ENCODE peak calls at places on chromosomes 13 and 19, in seven cellular contexts. One of them, this sample, is unnamed.
A peak's percentile ranks its signal among the peaks of the same experiment; 100 is the strongest.

GRCh38 chr13:32098275-32098674 is 66.7 kb downstream of the FRY start:
- DNase-seq in astrocyte: no peak
- DNase-seq in stomach: no peak
- DNase-seq in pancreas: no peak
- DNase-seq in fibroblast of lung: no peak
- DNase-seq in PC-3: no peak
- DNase-seq in upper lobe of right lung: no peak
- DNase-seq in this sample: peak; percentile 13

GRCh38 chr13:111345682-111346081 is 25.2 kb downstream of the TEX29 start:
- DNase-seq in astrocyte: no peak
- DNase-seq in stomach: no peak
- DNase-seq in pancreas: no peak
- DNase-seq in fibroblast of lung: no peak
- DNase-seq in PC-3: no peak
- DNase-seq in upper lobe of right lung: no peak
- DNase-seq in this sample: no peak

GRCh38 chr13:113187263-113187669 is 21.2 kb downstream of the PCID2 start:
- DNase-seq in astrocyte: peak; percentile 99
- DNase-seq in stomach: peak; percentile 72
- DNase-seq in pancreas: no peak
- DNase-seq in fibroblast of lung: peak; percentile 100
- DNase-seq in PC-3: peak; percentile 98
- DNase-seq in upper lobe of right lung: no peak
- DNase-seq in this sample: peak; percentile 99

GRCh38 chr19:54266133-54266532 is 9.1 kb upstream of the LILRB5 start:
- DNase-seq in astrocyte: peak; percentile 30
- DNase-seq in stomach: peak; percentile 79
- DNase-seq in pancreas: peak; percentile 75
- DNase-seq in fibroblast of lung: peak; percentile 46
- DNase-seq in PC-3: peak; percentile 90
- DNase-seq in upper lobe of right lung: peak; percentile 83
- DNase-seq in this sample: peak; percentile 53

GRCh38 chr13:47548294-47548825 is 452.7 kb downstream of the SUCLA2 start:
- DNase-seq in astrocyte: no peak
- DNase-seq in stomach: no peak
- DNase-seq in pancreas: no peak
- DNase-seq in fibroblast of lung: no peak
- DNase-seq in PC-3: no peak
- DNase-seq in upper lobe of right lung: no peak
- DNase-seq in this sample: no peak

GRCh38 chr13:24148414-24149305 is 11.9 kb upstream of the SPATA13 start:
- DNase-seq in astrocyte: peak; percentile 98
- DNase-seq in stomach: peak; percentile 70
- DNase-seq in pancreas: no peak
- DNase-seq in fibroblast of lung: peak; percentile 99
- DNase-seq in PC-3: peak; percentile 98
- DNase-seq in upper lobe of right lung: no peak
- DNase-seq in this sample: peak; percentile 99

GRCh38 chr13:101401196-101401595 is 15.1 kb downstream of the NALCN start:
- DNase-seq in astrocyte: no peak
- DNase-seq in stomach: no peak
- DNase-seq in pancreas: no peak
- DNase-seq in fibroblast of lung: peak; percentile 24
- DNase-seq in PC-3: no peak
- DNase-seq in upper lobe of right lung: no peak
- DNase-seq in this sample: no peak

GRCh38 chr19:2081873-2082810 is 14.0 kb downstream of the MOB3A start:
- DNase-seq in astrocyte: no peak
- DNase-seq in stomach: peak; percentile 50
- DNase-seq in pancreas: no peak
- DNase-seq in fibroblast of lung: no peak
- DNase-seq in PC-3: no peak
- DNase-seq in upper lobe of right lung: no peak
- DNase-seq in this sample: no peak

GRCh38 chr13:86572115-86572514 is 772.9 kb upstream of the SLITRK6 start:
- DNase-seq in astrocyte: peak; percentile 65
- DNase-seq in stomach: no peak
- DNase-seq in pancreas: no peak
- DNase-seq in fibroblast of lung: peak; percentile 70
- DNase-seq in PC-3: peak; percentile 79
- DNase-seq in upper lobe of right lung: no peak
- DNase-seq in this sample: peak; percentile 89

GRCh38 chr19:39846176-39846677 is at the start of gene FBL:
- DNase-seq in astrocyte: peak; percentile 64
- DNase-seq in stomach: peak; percentile 99
- DNase-seq in pancreas: peak; percentile 100
- DNase-seq in fibroblast of lung: peak; percentile 79
- DNase-seq in PC-3: peak; percentile 87
- DNase-seq in upper lobe of right lung: peak; percentile 99
- DNase-seq in this sample: peak; percentile 76

GRCh38 chr13:74040200-74040599 is 94.0 kb downstream of the KLF12 start:
- DNase-seq in astrocyte: no peak
- DNase-seq in stomach: peak; percentile 36
- DNase-seq in pancreas: no peak
- DNase-seq in fibroblast of lung: peak; percentile 19
- DNase-seq in PC-3: peak; percentile 31
- DNase-seq in upper lobe of right lung: no peak
- DNase-seq in this sample: peak; percentile 19

GRCh38 chr13:35697281-35697680 is 220.8 kb upstream of the MAB21L1 start:
- DNase-seq in astrocyte: no peak
- DNase-seq in stomach: no peak
- DNase-seq in pancreas: no peak
- DNase-seq in fibroblast of lung: peak; percentile 20
- DNase-seq in PC-3: no peak
- DNase-seq in upper lobe of right lung: no peak
- DNase-seq in this sample: no peak

GRCh38 chr19:28567834-28568233 is 645.1 kb downstream of the UQCRFS1 start:
- DNase-seq in astrocyte: no peak
- DNase-seq in stomach: no peak
- DNase-seq in pancreas: no peak
- DNase-seq in fibroblast of lung: no peak
- DNase-seq in PC-3: no peak
- DNase-seq in upper lobe of right lung: no peak
- DNase-seq in this sample: no peak

GRCh38 chr19:10068205-10068604 is 17.9 kb upstream of the SHFL start:
- DNase-seq in astrocyte: no peak
- DNase-seq in stomach: no peak
- DNase-seq in pancreas: no peak
- DNase-seq in fibroblast of lung: no peak
- DNase-seq in PC-3: no peak
- DNase-seq in upper lobe of right lung: no peak
- DNase-seq in this sample: no peak

GRCh38 chr13:90675129-90675528 is 672.4 kb upstream of the MIR17HG start:
- DNase-seq in astrocyte: peak; percentile 16
- DNase-seq in stomach: no peak
- DNase-seq in pancreas: no peak
- DNase-seq in fibroblast of lung: peak; percentile 25
- DNase-seq in PC-3: no peak
- DNase-seq in upper lobe of right lung: no peak
- DNase-seq in this sample: no peak

GRCh38 chr19:14556662-14557188 is 15.1 kb downstream of the NDUFB7 start:
- DNase-seq in astrocyte: peak; percentile 47
- DNase-seq in stomach: peak; percentile 78
- DNase-seq in pancreas: peak; percentile 90
- DNase-seq in fibroblast of lung: peak; percentile 73
- DNase-seq in PC-3: peak; percentile 89
- DNase-seq in upper lobe of right lung: peak; percentile 88
- DNase-seq in this sample: peak; percentile 70

GRCh38 chr13:34900288-34900739 is 41.8 kb upstream of the NBEA start:
- DNase-seq in astrocyte: no peak
- DNase-seq in stomach: no peak
- DNase-seq in pancreas: no peak
- DNase-seq in fibroblast of lung: no peak
- DNase-seq in PC-3: no peak
- DNase-seq in upper lobe of right lung: no peak
- DNase-seq in this sample: no peak

GRCh38 chr13:98035373-98035772 is 81.9 kb downstream of the IPO5 start:
- DNase-seq in astrocyte: no peak
- DNase-seq in stomach: no peak
- DNase-seq in pancreas: no peak
- DNase-seq in fibroblast of lung: no peak
- DNase-seq in PC-3: no peak
- DNase-seq in upper lobe of right lung: no peak
- DNase-seq in this sample: no peak

GRCh38 chr13:53151692-53152421 is 123.2 kb downstream of the OLFM4 start:
- DNase-seq in astrocyte: no peak
- DNase-seq in stomach: peak; percentile 51
- DNase-seq in pancreas: no peak
- DNase-seq in fibroblast of lung: peak; percentile 1
- DNase-seq in PC-3: no peak
- DNase-seq in upper lobe of right lung: no peak
- DNase-seq in this sample: peak; percentile 35

GRCh38 chr13:29707876-29708543 is 112.5 kb upstream of the SLC7A1 start:
- DNase-seq in astrocyte: no peak
- DNase-seq in stomach: peak; percentile 51
- DNase-seq in pancreas: peak; percentile 86
- DNase-seq in fibroblast of lung: peak; percentile 44
- DNase-seq in PC-3: peak; percentile 49
- DNase-seq in upper lobe of right lung: no peak
- DNase-seq in this sample: peak; percentile 33

GRCh38 chr13:73900591-73900990 is 233.6 kb downstream of the KLF12 start:
- DNase-seq in astrocyte: peak; percentile 63
- DNase-seq in stomach: no peak
- DNase-seq in pancreas: no peak
- DNase-seq in fibroblast of lung: peak; percentile 74
- DNase-seq in PC-3: no peak
- DNase-seq in upper lobe of right lung: no peak
- DNase-seq in this sample: no peak

GRCh38 chr13:98144501-98145350 is 1.8 kb downstream of the FARP1 start:
- DNase-seq in astrocyte: peak; percentile 46
- DNase-seq in stomach: no peak
- DNase-seq in pancreas: no peak
- DNase-seq in fibroblast of lung: peak; percentile 62
- DNase-seq in PC-3: peak; percentile 62
- DNase-seq in upper lobe of right lung: no peak
- DNase-seq in this sample: peak; percentile 22

GRCh38 chr13:90420683-90421082 is 926.8 kb upstream of the MIR17HG start:
- DNase-seq in astrocyte: no peak
- DNase-seq in stomach: no peak
- DNase-seq in pancreas: no peak
- DNase-seq in fibroblast of lung: no peak
- DNase-seq in PC-3: peak; percentile 22
- DNase-seq in upper lobe of right lung: no peak
- DNase-seq in this sample: no peak

GRCh38 chr19:48117515-48118330 is 7.1 kb upstream of the PLA2G4C start:
- DNase-seq in astrocyte: no peak
- DNase-seq in stomach: no peak
- DNase-seq in pancreas: no peak
- DNase-seq in fibroblast of lung: no peak
- DNase-seq in PC-3: no peak
- DNase-seq in upper lobe of right lung: no peak
- DNase-seq in this sample: no peak

GRCh38 chr13:52665325-52665724 is 12.7 kb downstream of the SUGT1 start:
- DNase-seq in astrocyte: no peak
- DNase-seq in stomach: no peak
- DNase-seq in pancreas: no peak
- DNase-seq in fibroblast of lung: peak; percentile 14
- DNase-seq in PC-3: peak; percentile 39
- DNase-seq in upper lobe of right lung: no peak
- DNase-seq in this sample: peak; percentile 60

GRCh38 chr19:46475976-46476375 is 4.6 kb upstream of the PNMA8A start:
- DNase-seq in astrocyte: no peak
- DNase-seq in stomach: no peak
- DNase-seq in pancreas: no peak
- DNase-seq in fibroblast of lung: peak; percentile 60
- DNase-seq in PC-3: no peak
- DNase-seq in upper lobe of right lung: no peak
- DNase-seq in this sample: peak; percentile 41

GRCh38 chr19:22882797-22883196 is 50.7 kb downstream of the ZNF723 start:
- DNase-seq in astrocyte: peak; percentile 0
- DNase-seq in stomach: no peak
- DNase-seq in pancreas: no peak
- DNase-seq in fibroblast of lung: peak; percentile 5
- DNase-seq in PC-3: peak; percentile 68
- DNase-seq in upper lobe of right lung: no peak
- DNase-seq in this sample: peak; percentile 43

GRCh38 chr19:50817941-50818858 is 5.4 kb downstream of the KLK1 start:
- DNase-seq in astrocyte: no peak
- DNase-seq in stomach: peak; percentile 48
- DNase-seq in pancreas: peak; percentile 96
- DNase-seq in fibroblast of lung: no peak
- DNase-seq in PC-3: peak; percentile 59
- DNase-seq in upper lobe of right lung: peak; percentile 73
- DNase-seq in this sample: no peak
- H3K27me3 ChIP-seq in astrocyte: peaks cover 5% of the 10 kb centered on the region
- H3K27me3 ChIP-seq in stomach: peaks cover 15% of the 10 kb centered on the region
- H3K27me3 ChIP-seq in pancreas: no peaks in the 10 kb centered on the region
- H3K27me3 ChIP-seq in fibroblast of lung: peaks cover 16% of the 10 kb centered on the region
- H3K27me3 ChIP-seq in PC-3: peaks cover 61% of the 10 kb centered on the region
- H3K27me3 ChIP-seq in upper lobe of right lung: peaks cover 53% of the 10 kb centered on the region
- H3K27me3 ChIP-seq in this sample: peaks cover 9% of the 10 kb centered on the region

GRCh38 chr19:50567882-50568281 is 353 bp downstream of the LRRC4B start:
- DNase-seq in astrocyte: no peak
- DNase-seq in stomach: no peak
- DNase-seq in pancreas: no peak
- DNase-seq in fibroblast of lung: no peak
- DNase-seq in PC-3: no peak
- DNase-seq in upper lobe of right lung: no peak
- DNase-seq in this sample: no peak
- H3K4me3 ChIP-seq in astrocyte: no peak overlapping the region
- H3K4me3 ChIP-seq in stomach: peak overlapping the region; percentile 36
- H3K4me3 ChIP-seq in pancreas: no peak overlapping the region
- H3K4me3 ChIP-seq in fibroblast of lung: no peak overlapping the region
- H3K4me3 ChIP-seq in PC-3: no peak overlapping the region
- H3K4me3 ChIP-seq in upper lobe of right lung: no peak overlapping the region
- H3K4me3 ChIP-seq in this sample: no peak overlapping the region

DNA sequence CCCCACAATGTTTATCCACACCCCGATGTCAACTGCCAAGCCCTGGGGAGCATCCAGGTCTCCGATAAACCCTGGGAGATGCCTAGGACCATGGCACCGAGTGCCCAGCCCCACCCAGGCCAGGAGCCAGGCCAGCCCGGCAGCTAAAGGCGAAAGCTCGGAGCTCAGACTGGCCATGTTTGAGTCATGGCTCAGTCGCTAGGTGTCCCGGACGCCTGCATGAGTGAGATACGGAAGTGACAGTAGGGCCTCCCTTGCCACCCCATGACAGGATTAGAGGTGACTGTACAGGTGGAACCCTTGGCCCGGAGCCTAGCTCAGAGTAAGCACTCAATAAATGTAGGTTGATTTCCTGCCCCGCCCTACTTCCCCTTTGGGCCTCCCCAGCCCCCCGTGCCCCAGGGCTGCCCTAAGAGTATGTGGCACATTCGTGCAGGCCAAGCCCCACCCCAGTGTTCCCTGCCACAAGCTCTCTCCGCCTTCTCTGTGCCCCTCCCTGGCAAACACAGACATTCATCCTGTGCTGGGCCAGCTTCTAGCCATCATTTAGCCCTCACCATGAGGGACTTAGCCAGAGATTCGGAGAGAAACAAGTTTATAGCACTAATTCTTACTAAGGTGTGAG is 5.8 kb upstream of the TPM4 start:
- DNase-seq in astrocyte: no peak
- DNase-seq in stomach: peak; percentile 92
- DNase-seq in pancreas: no peak
- DNase-seq in fibroblast of lung: no peak
- DNase-seq in PC-3: peak; percentile 98
- DNase-seq in upper lobe of right lung: peak; percentile 91
- DNase-seq in this sample: peak; percentile 83
- TF ChIP-seq CTCF in astrocyte: no peak
- TF ChIP-seq CTCF in stomach: no peak
- TF ChIP-seq CTCF in pancreas: no peak
- TF ChIP-seq CTCF in fibroblast of lung: no peak
- TF ChIP-seq CTCF in PC-3: no peak
- TF ChIP-seq CTCF in upper lobe of right lung: no peak
- TF ChIP-seq CTCF in this sample: no peak

GRCh38 chr19:7738023-7738422 is 6.1 kb upstream of the CLEC4G start:
- DNase-seq in astrocyte: no peak
- DNase-seq in stomach: no peak
- DNase-seq in pancreas: no peak
- DNase-seq in fibroblast of lung: no peak
- DNase-seq in PC-3: no peak
- DNase-seq in upper lobe of right lung: peak; percentile 21
- DNase-seq in this sample: no peak
- H3K27me3 ChIP-seq in astrocyte: peaks cover 6% of the 10 kb centered on the region
- H3K27me3 ChIP-seq in stomach: no peaks in the 10 kb centered on the region
- H3K27me3 ChIP-seq in pancreas: no peaks in the 10 kb centered on the region
- H3K27me3 ChIP-seq in fibroblast of lung: no peaks in the 10 kb centered on the region
- H3K27me3 ChIP-seq in PC-3: peaks cover 51% of the 10 kb centered on the region
- H3K27me3 ChIP-seq in upper lobe of right lung: no peaks in the 10 kb centered on the region
- H3K27me3 ChIP-seq in this sample: no peaks in the 10 kb centered on the region

This sample was measured in bronchial epithelial cell.